ENCODE peak calls at places on chromosomes 4 and X, in nine cellular contexts. F is AG04450; C is uterus; L is retina; S is activated CD4-positive, alpha-beta memory T cell treated with anti-CD3 and anti-CD28 coated beads for 36 hours; J is nephron progenitor cell; W is HT1080; Z is naive thymus-derived CD4-positive, alpha-beta T cell; H is RPMI7951. X is an unnamed sample.

GRCh38 chr4:83387922-83388676 is 53.5 kb upstream of the HPSE start:
- DNase-seq in F (no peak), C (no peak), L (no peak), S (peak), J (no peak), W (no peak), Z (peak), H (peak), X (peak)

GRCh38 chr4:184664445-184665210 is 15.1 kb downstream of the PRIMPOL start:
- DNase-seq in F (no peak), C (no peak), L (no peak), S (no peak), J (no peak), W (no peak), Z (no peak), H (peak), X (no peak)

GRCh38 chr4:185201983-185202962 is 1.5 kb downstream of the CFAP97 start:
- DNase-seq in F (no peak), C (no peak), L (no peak), S (peak), J (peak), W (peak), Z (peak), H (no peak), X (peak)

GRCh38 chr4:173525118-173526033 is 4.7 kb downstream of the HAND2 start:
- DNase-seq in F (no peak), C (peak), L (peak), S (no peak), J (peak), W (no peak), Z (no peak), H (no peak), X (no peak)

GRCh38 chr4:84644087-84644486 is 61.2 kb downstream of the CDS1 start:
- DNase-seq in F (no peak), C (no peak), L (no peak), S (no peak), J (no peak), W (no peak), Z (no peak), H (no peak), X (no peak)

GRCh38 chrX:65545456-65545855 is 10.9 kb upstream of the LAS1L start:
- DNase-seq in F (no peak), C (no peak), L (no peak), S (no peak), J (no peak), W (no peak), Z (no peak), H (no peak), X (no peak)

GRCh38 chrX:134139090-134139489 is 97.9 kb upstream of the CCDC160 start:
- DNase-seq in F (no peak), C (no peak), L (no peak), S (no peak), J (no peak), W (no peak), Z (no peak), H (no peak), X (no peak)

GRCh38 chr4:137703225-137703624 is 170.9 kb upstream of the PCDH18 start:
- DNase-seq in F (no peak), C (no peak), L (no peak), S (no peak), J (no peak), W (no peak), Z (no peak), H (no peak), X (no peak)

GRCh38 chr4:41587286-41587685 is 49.3 kb downstream of the LIMCH1 start:
- DNase-seq in F (no peak), C (no peak), L (no peak), S (no peak), J (no peak), W (no peak), Z (no peak), H (no peak), X (no peak)

GRCh38 chr4:94595880-94596483 is 144.2 kb downstream of the PDLIM5 start:
- DNase-seq in F (peak), C (no peak), L (peak), S (no peak), J (no peak), W (peak), Z (peak), H (peak), X (no peak)

GRCh38 chr4:13985824-13986223 is 358.3 kb upstream of the BOD1L1 start:
- DNase-seq in F (no peak), C (no peak), L (no peak), S (no peak), J (no peak), W (no peak), Z (no peak), H (no peak), X (no peak)

GRCh38 chrX:118189628-118190027 is 73.0 kb upstream of the KLHL13 start:
- DNase-seq in F (no peak), C (no peak), L (no peak), S (no peak), J (no peak), W (no peak), Z (no peak), H (no peak), X (no peak)

GRCh38 chr4:105058177-105058812 is 88.4 kb upstream of the TET2 start:
- DNase-seq in F (peak), C (no peak), L (no peak), S (no peak), J (no peak), W (peak), Z (no peak), H (peak), X (no peak)

GRCh38 chrX:133321441-133321840 is 93.8 kb downstream of the GPC4 start:
- DNase-seq in F (no peak), C (no peak), L (no peak), S (no peak), J (no peak), W (no peak), Z (no peak), H (no peak), X (no peak)

GRCh38 chr4:831483-831805 is 5.5 kb upstream of the CPLX1 start:
- DNase-seq in F (no peak), C (no peak), L (no peak), S (no peak), J (no peak), W (no peak), Z (no peak), H (no peak), X (no peak)

GRCh38 chrX:109635151-109635550 is 10.2 kb upstream of the KCNE5 start:
- DNase-seq in F (no peak), C (no peak), L (peak), S (no peak), J (peak), W (peak), Z (no peak), H (peak), X (no peak)

GRCh38 chr4:56276547-56276946 is 110.7 kb downstream of the AASDH start:
- DNase-seq in F (no peak), C (no peak), L (no peak), S (peak), J (no peak), W (peak), Z (no peak), H (no peak), X (no peak)

GRCh38 chr4:133145758-133146157 is 3.3 kb upstream of the PCDH10 start:
- DNase-seq in F (no peak), C (no peak), L (peak), S (no peak), J (no peak), W (no peak), Z (no peak), H (no peak), X (no peak)

GRCh38 chr4:159689526-159689925 is 586.6 kb downstream of the RAPGEF2 start:
- DNase-seq in F (no peak), C (no peak), L (no peak), S (no peak), J (no peak), W (no peak), Z (no peak), H (no peak), X (no peak)

GRCh38 chrX:48466696-48467095 is 3.4 kb downstream of the SLC38A5 start:
- DNase-seq in F (no peak), C (no peak), L (no peak), S (peak), J (peak), W (no peak), Z (no peak), H (no peak), X (no peak)

GRCh38 chrX:9728271-9728670 is 37.4 kb downstream of the GPR143 start:
- DNase-seq in F (no peak), C (no peak), L (no peak), S (no peak), J (no peak), W (no peak), Z (no peak), H (no peak), X (no peak)

GRCh38 chr4:53273726-53274125 is 92.1 kb downstream of the SCFD2 start:
- DNase-seq in F (no peak), C (no peak), L (no peak), S (no peak), J (no peak), W (peak), Z (no peak), H (peak), X (no peak)

GRCh38 chr4:147583876-147584275 is 33.3 kb upstream of the TMEM184C start:
- DNase-seq in F (no peak), C (no peak), L (no peak), S (no peak), J (no peak), W (peak), Z (no peak), H (no peak), X (no peak)

GRCh38 chrX:153871946-153872878 is 13.8 kb downstream of the L1CAM start:
- DNase-seq in F (no peak), C (no peak), L (no peak), S (no peak), J (no peak), W (no peak), Z (no peak), H (no peak), X (no peak)

GRCh38 chr4:16139066-16139945 is 55.5 kb upstream of the PROM1 start:
- DNase-seq in F (no peak), C (no peak), L (no peak), S (no peak), J (no peak), W (no peak), Z (no peak), H (no peak), X (no peak)

GRCh38 chr4:16897991-16898827 is at the start of gene LDB2:
- DNase-seq in F (peak), C (peak), L (peak), S (no peak), J (peak), W (peak), Z (no peak), H (peak), X (no peak)

GRCh38 chrX:104803219-104803618 is 237.2 kb downstream of the IL1RAPL2 start:
- DNase-seq in F (no peak), C (no peak), L (no peak), S (no peak), J (no peak), W (no peak), Z (no peak), H (no peak), X (no peak)